ENCODE peak calls at places on chromosomes 12 and 14, in ten cellular contexts. U is K562; E is H1; P is cardiac muscle cell; M is CD4-positive, alpha-beta T cell; K is PC-9; O is upper lobe of right lung; T is astrocyte of the spinal cord; C is thyroid gland; Z is fibroblast of lung. N is an unnamed sample.

GRCh38 chr14:54572316-54572715 is 5.4 kb downstream of the SAMD4A start:
- DNase-seq in U (peak), E (no peak), P (peak), M (no peak), K (no peak), O (no peak), T (no peak), C (no peak), Z (no peak), N (peak)

GRCh38 chr14:68651652-68652432 is 141.0 kb downstream of the ZFP36L1 start:
- DNase-seq in U (no peak), E (peak), P (no peak), M (no peak), K (no peak), O (no peak), T (no peak), C (no peak), Z (peak), N (no peak)

GRCh38 chr14:50377671-50378070 is 19.0 kb downstream of the CDKL1 start:
- DNase-seq in U (no peak), E (peak), P (no peak), M (no peak), K (no peak), O (no peak), T (no peak), C (no peak), Z (no peak), N (no peak)

GRCh38 chr14:69685217-69685616 is 73.8 kb downstream of the SUSD6 start:
- DNase-seq in U (no peak), E (no peak), P (no peak), M (no peak), K (no peak), O (no peak), T (no peak), C (no peak), Z (peak), N (no peak)

GRCh38 chr12:94147991-94148840 is at the start of gene PLXNC1:
- DNase-seq in U (no peak), E (peak), P (peak), M (peak), K (no peak), O (peak), T (peak), C (peak), Z (peak), N (peak)

GRCh38 chr12:64679487-64679983 is 69.2 kb downstream of the RASSF3 start:
- DNase-seq in U (peak), E (no peak), P (no peak), M (peak), K (peak), O (peak), T (peak), C (peak), Z (peak), N (no peak)

GRCh38 chr14:66495214-66496098 is 9.3 kb downstream of the CCDC196 start:
- DNase-seq in U (peak), E (no peak), P (peak), M (peak), K (peak), O (no peak), T (peak), C (peak), Z (peak), N (peak)

GRCh38 chr12:40336573-40337199 is 111.9 kb downstream of the LRRK2 start:
- DNase-seq in U (peak), E (no peak), P (peak), M (no peak), K (no peak), O (no peak), T (peak), C (no peak), Z (peak), N (peak)

GRCh38 chr12:49552425-49552824 is 13.6 kb downstream of the KCNH3 start:
- DNase-seq in U (no peak), E (no peak), P (no peak), M (no peak), K (no peak), O (no peak), T (no peak), C (no peak), Z (no peak), N (no peak)

GRCh38 chr12:49554266-49554665 is 13.7 kb downstream of the MCRS1 start:
- DNase-seq in U (no peak), E (no peak), P (no peak), M (no peak), K (no peak), O (no peak), T (no peak), C (no peak), Z (no peak), N (no peak)

GRCh38 chr12:49552899-49553298 is 14.1 kb downstream of the KCNH3 start:
- DNase-seq in U (no peak), E (no peak), P (no peak), M (no peak), K (no peak), O (no peak), T (no peak), C (no peak), Z (no peak), N (no peak)

GRCh38 chr12:49552014-49552413 is 13.2 kb downstream of the KCNH3 start:
- DNase-seq in U (no peak), E (no peak), P (no peak), M (no peak), K (no peak), O (no peak), T (no peak), C (no peak), Z (no peak), N (no peak)

DNA sequence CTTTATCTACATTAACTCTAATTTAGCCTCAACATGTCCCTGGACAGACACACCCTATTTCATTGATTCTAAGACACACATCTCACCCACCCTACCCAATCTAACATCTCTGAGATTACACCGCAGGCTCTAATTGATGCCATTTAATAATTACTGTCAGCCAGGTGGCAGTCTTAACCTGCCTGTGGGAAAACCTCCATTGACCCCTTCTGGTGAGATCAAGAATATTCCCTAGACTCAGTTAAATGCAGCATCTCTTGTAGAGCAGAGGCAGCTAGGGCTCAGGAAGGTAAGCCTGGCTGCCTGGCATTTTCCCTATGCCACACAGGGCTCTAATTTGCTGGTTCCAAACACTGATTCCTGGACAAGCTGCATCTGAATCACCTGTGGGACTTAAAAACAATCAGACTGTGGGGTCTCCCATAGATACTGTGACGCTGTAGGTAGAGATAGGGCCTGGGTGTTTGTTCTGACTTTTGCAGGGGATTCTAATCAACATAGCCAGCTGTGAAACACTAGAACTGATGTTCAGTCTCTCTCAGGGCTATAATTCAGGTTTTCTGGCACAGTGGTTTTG is 14.3 kb downstream of the MCRS1 start:
- DNase-seq in U (peak), E (no peak), P (no peak), M (no peak), K (peak), O (no peak), T (peak), C (no peak), Z (no peak), N (peak)
- TF ChIP-seq CTCF in U (peak), E (no peak), P (peak), M (peak), K (peak), O (peak), T (no peak), C (no peak), Z (peak), N (peak)

GRCh38 chr12:43338848-43339526 is 213.0 kb downstream of the ADAMTS20 start:
- DNase-seq in U (no peak), E (no peak), P (peak), M (no peak), K (peak), O (no peak), T (peak), C (no peak), Z (peak), N (peak)
- TF ChIP-seq CTCF in U (no peak), E (no peak), P (peak), M (no peak), K (peak), O (peak), T (peak), C (no peak), Z (peak), N (peak)

DNA sequence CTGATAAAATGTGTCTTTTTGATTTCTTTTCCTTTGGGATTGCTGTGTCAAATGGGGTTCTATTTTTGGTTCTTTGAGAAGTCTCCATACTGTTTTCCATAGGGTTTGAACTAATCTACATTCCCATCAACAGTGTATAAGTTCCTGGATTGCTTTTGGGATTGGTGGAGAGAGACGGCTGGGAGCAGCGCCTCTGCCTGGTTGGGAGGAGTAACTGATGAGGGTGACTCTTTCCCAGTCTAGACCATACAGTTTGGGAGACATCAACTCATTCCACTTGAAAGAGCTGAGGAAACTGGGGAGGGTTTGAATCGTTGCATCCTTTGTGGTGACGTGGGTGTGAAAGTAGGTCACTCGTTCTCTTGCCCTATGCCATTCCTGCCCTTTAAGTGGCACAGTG is 42.3 kb upstream of the KCNA1 start:
- DNase-seq in U (no peak), E (no peak), P (no peak), M (no peak), K (no peak), O (no peak), T (no peak), C (no peak), Z (no peak), N (no peak)
- TF ChIP-seq CTCF in U (no peak), E (peak), P (no peak), M (no peak), K (no peak), O (no peak), T (no peak), C (no peak), Z (no peak), N (no peak)

GRCh38 chr12:77924703-77925102 is 94.0 kb downstream of the NAV3 start:
- DNase-seq in U (no peak), E (no peak), P (no peak), M (no peak), K (no peak), O (no peak), T (peak), C (no peak), Z (peak), N (no peak)
- TF ChIP-seq CTCF in U (no peak), E (no peak), P (no peak), M (no peak), K (no peak), O (no peak), T (no peak), C (no peak), Z (no peak), N (no peak)